ENCODE peak calls at places on chromosomes 12 and 14, in six cellular contexts. U, X, J, D, I and W are unnamed samples.

GRCh38 chr12:104188534-104188933 is 27.0 kb upstream of the TXNRD1 start:
- DNase-seq in U (no peak), X (no peak), J (no peak), D (no peak), I (no peak), W (no peak)

GRCh38 chr14:85532981-85533820 is 3.3 kb downstream of the FLRT2 start:
- DNase-seq in U (peak; percentile 67), X (peak; percentile 66), J (no peak), D (peak; percentile 48), I (peak; percentile 88), W (peak; percentile 64)

GRCh38 chr14:104893435-104894207 is 28.6 kb downstream of the CEP170B start:
- DNase-seq in U (peak; percentile 55), X (peak; percentile 64), J (no peak), D (peak; percentile 8), I (no peak), W (no peak)

GRCh38 chr12:123973552-123974341 is 732 bp downstream of the ZNF664 start:
- DNase-seq in U (peak; percentile 81), X (peak; percentile 80), J (no peak), D (peak; percentile 49), I (peak; percentile 49), W (peak; percentile 72)

GRCh38 chr12:19499030-19499429 is 59.7 kb downstream of the AEBP2 start:
- DNase-seq in U (no peak), X (no peak), J (no peak), D (no peak), I (no peak), W (no peak)

GRCh38 chr14:70652871-70653270 is 11.2 kb downstream of the TTC9 start:
- DNase-seq in U (no peak), X (no peak), J (no peak), D (no peak), I (peak; percentile 64), W (no peak)

GRCh38 chr12:124686001-124686884 is 118.8 kb upstream of the NCOR2 start:
- DNase-seq in U (no peak), X (no peak), J (peak; percentile 88), D (no peak), I (peak; percentile 66), W (no peak)

GRCh38 chr12:96036765-96037455 is 1.5 kb upstream of the LTA4H start:
- DNase-seq in U (no peak), X (no peak), J (no peak), D (no peak), I (peak; percentile 26), W (no peak)

GRCh38 chr14:83260751-83261150 is 1727.1 kb upstream of the SEL1L start:
- DNase-seq in U (no peak), X (no peak), J (no peak), D (no peak), I (no peak), W (no peak)

GRCh38 chr14:74573421-74574091 is 38.5 kb downstream of the LTBP2 start:
- DNase-seq in U (peak; percentile 17), X (no peak), J (no peak), D (no peak), I (peak; percentile 70), W (no peak)

GRCh38 chr12:56629459-56630179 is 507 bp downstream of the BAZ2A start:
- DNase-seq in U (no peak), X (peak; percentile 72), J (no peak), D (peak; percentile 42), I (peak; percentile 12), W (no peak)

GRCh38 chr14:104450811-104451401 is 128.7 kb upstream of the C14orf180 start:
- DNase-seq in U (no peak), X (peak; percentile 53), J (no peak), D (no peak), I (no peak), W (no peak)

GRCh38 chr14:92922883-92923743 is at the start of gene CHGA:
- DNase-seq in U (peak; percentile 81), X (peak; percentile 76), J (no peak), D (peak; percentile 51), I (peak; percentile 28), W (no peak)

GRCh38 chr12:13347241-13348043 is 150.9 kb downstream of the EMP1 start:
- DNase-seq in U (no peak), X (no peak), J (no peak), D (no peak), I (peak; percentile 87), W (no peak)

GRCh38 chr14:58898655-58899316 is 261.0 kb downstream of the DACT1 start:
- DNase-seq in U (no peak), X (no peak), J (peak; percentile 26), D (no peak), I (peak; percentile 93), W (no peak)

GRCh38 chr14:74147571-74147970 is 62.8 kb downstream of the LIN52 start:
- DNase-seq in U (no peak), X (no peak), J (no peak), D (no peak), I (no peak), W (no peak)

GRCh38 chr12:118404876-118405521 is 28.6 kb downstream of the SUDS3 start:
- DNase-seq in U (no peak), X (no peak), J (peak; percentile 19), D (peak; percentile 48), I (peak; percentile 45), W (peak; percentile 59)

GRCh38 chr12:39619316-39619659 is 315 bp downstream of the ABCD2 start:
- DNase-seq in U (no peak), X (no peak), J (no peak), D (no peak), I (no peak), W (no peak)

DNA sequence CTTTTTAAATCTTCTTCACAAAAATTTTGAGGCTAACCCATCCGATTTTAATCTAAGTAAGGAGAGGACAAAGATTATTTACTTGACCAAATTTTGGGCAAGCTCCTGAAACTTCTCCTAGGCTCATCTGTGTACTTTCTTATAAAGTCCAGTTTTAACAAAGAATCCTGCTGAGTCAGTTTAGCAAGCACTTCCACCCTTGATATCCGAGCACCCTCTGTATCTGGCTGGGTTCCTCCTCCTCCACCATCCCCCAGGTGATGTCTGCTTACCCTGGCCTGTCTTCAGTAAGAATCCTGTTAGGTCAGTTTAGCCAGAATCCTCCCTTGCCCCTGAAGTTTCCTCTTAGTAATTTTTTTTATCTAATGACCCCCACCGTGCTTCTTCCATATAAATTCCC is 140.5 kb downstream of the PHLDA1 start:
- DNase-seq in U (no peak), X (no peak), J (no peak), D (no peak), I (no peak), W (no peak)
- H3K27ac ChIP-seq in U (no peak overlapping the region), X (no peak overlapping the region), J (no peak overlapping the region), D (no peak overlapping the region), I (no peak overlapping the region), W (no peak overlapping the region)

DNA sequence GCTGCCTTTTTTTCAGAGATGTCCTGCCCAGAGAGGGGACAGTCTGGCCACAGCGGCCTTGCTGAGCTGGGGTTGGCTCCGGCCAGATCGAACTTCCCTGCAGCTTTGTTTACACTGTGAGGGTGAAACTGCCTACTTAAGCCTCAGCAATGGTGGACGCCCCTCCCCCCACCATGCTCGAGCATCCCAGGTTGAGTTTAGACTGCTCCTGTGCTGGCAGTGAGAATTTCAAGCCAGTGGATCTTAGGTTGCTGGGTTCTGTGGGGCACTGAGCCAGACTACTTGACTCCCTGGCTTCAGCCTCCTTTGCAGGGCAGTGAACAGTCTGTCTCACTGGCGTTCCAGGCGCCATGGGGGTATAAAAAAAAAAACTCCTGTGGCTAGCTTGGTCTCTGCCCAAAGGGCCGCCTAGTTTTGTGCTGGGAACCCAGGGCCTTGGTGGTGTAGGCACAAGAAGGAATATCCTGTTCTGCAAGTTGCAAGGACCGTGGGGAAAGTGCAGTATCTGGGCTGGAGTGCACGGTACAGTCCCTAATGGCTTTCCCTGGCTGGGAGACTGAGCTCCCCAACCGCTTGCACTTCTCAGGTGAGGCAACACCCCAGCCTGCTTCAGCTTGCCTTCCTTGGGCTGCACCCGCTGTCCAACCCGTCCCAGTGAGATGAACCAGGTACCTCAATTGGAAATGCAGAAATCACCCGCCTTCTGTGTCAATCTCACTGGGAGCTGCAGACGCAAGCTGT is 79.1 kb downstream of the LRIG3 start:
- DNase-seq in U (no peak), X (peak; percentile 73), J (no peak), D (no peak), I (no peak), W (no peak)
- H3K27ac ChIP-seq in U (no peak overlapping the region), X (no peak overlapping the region), J (no peak overlapping the region), D (no peak overlapping the region), I (no peak overlapping the region), W (no peak overlapping the region)

GRCh38 chr12:111580119-111580425 is 19.0 kb downstream of the ATXN2 start:
- DNase-seq in U (no peak), X (peak; percentile 23), J (no peak), D (no peak), I (no peak), W (no peak)

GRCh38 chr12:111581434-111582132 is 17.5 kb downstream of the ATXN2 start:
- DNase-seq in U (no peak), X (peak; percentile 53), J (no peak), D (no peak), I (no peak), W (no peak)

GRCh38 chr12:111580737-111581136 is 18.4 kb downstream of the ATXN2 start:
- DNase-seq in U (no peak), X (peak; percentile 29), J (no peak), D (no peak), I (no peak), W (no peak)

GRCh38 chr12:111578971-111579340 is 20.2 kb downstream of the ATXN2 start:
- DNase-seq in U (no peak), X (no peak), J (no peak), D (no peak), I (no peak), W (no peak)

GRCh38 chr12:111578276-111578970 is 20.7 kb downstream of the ATXN2 start:
- DNase-seq in U (no peak), X (no peak), J (no peak), D (no peak), I (peak; percentile 63), W (no peak)
- H3K27ac ChIP-seq in U (no peak overlapping the region), X (no peak overlapping the region), J (no peak overlapping the region), D (no peak overlapping the region), I (no peak overlapping the region), W (no peak overlapping the region)

GRCh38 chr12:29794869-29795268 is 11.1 kb upstream of the TMTC1 start:
- DNase-seq in U (no peak), X (no peak), J (no peak), D (no peak), I (no peak), W (no peak)

GRCh38 chr12:29797565-29798360 is 14.0 kb upstream of the TMTC1 start:
- DNase-seq in U (no peak), X (no peak), J (no peak), D (no peak), I (no peak), W (no peak)

GRCh38 chr12:29799591-29799990 is 15.8 kb upstream of the TMTC1 start:
- DNase-seq in U (no peak), X (no peak), J (no peak), D (no peak), I (no peak), W (no peak)

GRCh38 chr12:29795715-29796114 is 12.0 kb upstream of the TMTC1 start:
- DNase-seq in U (no peak), X (no peak), J (no peak), D (no peak), I (no peak), W (no peak)

DNA sequence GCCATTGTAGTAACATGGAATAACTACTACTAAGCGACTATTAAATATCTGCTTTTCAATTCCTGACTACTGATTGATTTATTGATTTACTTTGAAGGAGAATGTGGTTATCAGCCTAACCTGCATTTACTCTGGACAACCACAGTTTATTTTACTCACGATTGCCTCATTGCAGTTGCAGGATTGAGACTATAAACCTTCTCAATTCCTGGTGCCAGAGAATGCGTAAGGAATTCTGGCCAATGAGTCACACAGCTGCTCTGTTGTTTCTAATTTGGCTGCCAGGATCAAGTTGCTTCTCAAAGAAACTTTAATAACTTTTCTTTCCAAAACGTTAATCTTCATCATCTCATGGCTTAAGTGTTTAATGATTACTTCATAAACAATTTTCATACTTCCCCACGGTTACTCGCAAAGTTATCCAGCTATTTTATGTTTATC is 13.1 kb upstream of the TMTC1 start:
- DNase-seq in U (no peak), X (no peak), J (peak; percentile 2), D (peak; percentile 50), I (peak; percentile 81), W (peak; percentile 74)
- H3K27ac ChIP-seq in U (peak overlapping the region; percentile 52), X (no peak overlapping the region), J (no peak overlapping the region), D (no peak overlapping the region), I (no peak overlapping the region), W (peak overlapping the region; percentile 69)